ENCODE peak calls at places on chromosomes 1 and 21, in seven cellular contexts. One of them, this sample, is unnamed.

GRCh38 chr1:7695181-7696117 is 75.6 kb upstream of the VAMP3 start:
- DNase-seq in lower leg skin: no peak
- DNase-seq in thoracic aorta: no peak
- DNase-seq in stomach: no peak
- DNase-seq in IMR-90: no peak
- DNase-seq in HL-60: no peak
- DNase-seq in endothelial cell of umbilical vein: no peak
- DNase-seq in this sample: no peak

GRCh38 chr1:9282436-9282955 is 10.2 kb upstream of the SPSB1 start:
- DNase-seq in thoracic aorta: no peak
- DNase-seq in HL-60: no peak
- DNase-seq in IMR-90: no peak
- DNase-seq in stomach: no peak
- DNase-seq in endothelial cell of umbilical vein: no peak
- DNase-seq in lower leg skin: no peak
- DNase-seq in this sample: no peak

GRCh38 chr1:183069562-183070216 is 46.5 kb downstream of the LAMC1 start:
- DNase-seq in IMR-90: no peak
- DNase-seq in thoracic aorta: no peak
- DNase-seq in lower leg skin: no peak
- DNase-seq in HL-60: no peak
- DNase-seq in stomach: no peak
- DNase-seq in endothelial cell of umbilical vein: no peak
- DNase-seq in this sample: no peak

GRCh38 chr1:117146570-117147340 is 25.2 kb upstream of the TRIM45 start:
- DNase-seq in IMR-90: peak; percentile 95
- DNase-seq in HL-60: no peak
- DNase-seq in endothelial cell of umbilical vein: no peak
- DNase-seq in thoracic aorta: no peak
- DNase-seq in stomach: no peak
- DNase-seq in lower leg skin: no peak
- DNase-seq in this sample: no peak

GRCh38 chr1:197919523-197920301 is 2.5 kb downstream of the LHX9 start:
- DNase-seq in thoracic aorta: no peak
- DNase-seq in HL-60: no peak
- DNase-seq in lower leg skin: no peak
- DNase-seq in stomach: no peak
- DNase-seq in endothelial cell of umbilical vein: peak; percentile 16
- DNase-seq in IMR-90: no peak
- DNase-seq in this sample: no peak

GRCh38 chr1:81867235-81867634 is 66.5 kb downstream of the ADGRL2 start:
- DNase-seq in stomach: no peak
- DNase-seq in lower leg skin: no peak
- DNase-seq in HL-60: no peak
- DNase-seq in thoracic aorta: no peak
- DNase-seq in IMR-90: no peak
- DNase-seq in endothelial cell of umbilical vein: no peak
- DNase-seq in this sample: no peak

GRCh38 chr1:63537006-63537405 is 13.7 kb downstream of the EFCAB7 start:
- DNase-seq in stomach: no peak
- DNase-seq in HL-60: no peak
- DNase-seq in IMR-90: no peak
- DNase-seq in thoracic aorta: no peak
- DNase-seq in lower leg skin: no peak
- DNase-seq in endothelial cell of umbilical vein: no peak
- DNase-seq in this sample: no peak

GRCh38 chr1:53359934-53360276 is 32.0 kb upstream of the LRP8 start:
- DNase-seq in IMR-90: no peak
- DNase-seq in endothelial cell of umbilical vein: no peak
- DNase-seq in stomach: no peak
- DNase-seq in lower leg skin: no peak
- DNase-seq in thoracic aorta: no peak
- DNase-seq in HL-60: no peak
- DNase-seq in this sample: peak; percentile 3

GRCh38 chr1:32761253-32761877 is 55.8 kb downstream of the YARS1 start:
- DNase-seq in endothelial cell of umbilical vein: peak; percentile 75
- DNase-seq in IMR-90: peak; percentile 81
- DNase-seq in thoracic aorta: no peak
- DNase-seq in HL-60: no peak
- DNase-seq in lower leg skin: no peak
- DNase-seq in stomach: peak; percentile 90
- DNase-seq in this sample: no peak

GRCh38 chr1:66355756-66356155 is 178.2 kb upstream of the SGIP1 start:
- DNase-seq in HL-60: no peak
- DNase-seq in stomach: no peak
- DNase-seq in thoracic aorta: no peak
- DNase-seq in lower leg skin: no peak
- DNase-seq in IMR-90: no peak
- DNase-seq in endothelial cell of umbilical vein: no peak
- DNase-seq in this sample: no peak

GRCh38 chr1:23634840-23635642 is 56.6 kb upstream of the RPL11 start:
- DNase-seq in endothelial cell of umbilical vein: peak; percentile 83
- DNase-seq in stomach: peak; percentile 62
- DNase-seq in HL-60: peak; percentile 21
- DNase-seq in lower leg skin: peak; percentile 62
- DNase-seq in IMR-90: peak; percentile 77
- DNase-seq in thoracic aorta: peak; percentile 37
- DNase-seq in this sample: peak; percentile 44

GRCh38 chr1:37234941-37235418 is 200.7 kb upstream of the GRIK3 start:
- DNase-seq in endothelial cell of umbilical vein: no peak
- DNase-seq in lower leg skin: no peak
- DNase-seq in IMR-90: no peak
- DNase-seq in stomach: no peak
- DNase-seq in thoracic aorta: no peak
- DNase-seq in HL-60: no peak
- DNase-seq in this sample: no peak

GRCh38 chr1:210373878-210374599 is 45.3 kb downstream of the HHAT start:
- DNase-seq in thoracic aorta: no peak
- DNase-seq in lower leg skin: no peak
- DNase-seq in stomach: peak; percentile 52
- DNase-seq in endothelial cell of umbilical vein: peak; percentile 65
- DNase-seq in IMR-90: peak; percentile 97
- DNase-seq in HL-60: peak; percentile 23
- DNase-seq in this sample: no peak

GRCh38 chr1:40922969-40923368 is 56.5 kb upstream of the CTPS1 start:
- DNase-seq in stomach: peak; percentile 74
- DNase-seq in endothelial cell of umbilical vein: no peak
- DNase-seq in thoracic aorta: no peak
- DNase-seq in lower leg skin: no peak
- DNase-seq in HL-60: no peak
- DNase-seq in IMR-90: no peak
- DNase-seq in this sample: no peak

GRCh38 chr1:121558514-121558913 is 373.7 kb downstream of the SRGAP2C start:
- DNase-seq in IMR-90: peak; percentile 90
- DNase-seq in endothelial cell of umbilical vein: peak; percentile 21
- DNase-seq in HL-60: no peak
- DNase-seq in stomach: no peak
- DNase-seq in lower leg skin: peak; percentile 16
- DNase-seq in thoracic aorta: no peak
- DNase-seq in this sample: no peak

GRCh38 chr1:55284856-55285255 is 69.7 kb upstream of the USP24 start:
- DNase-seq in thoracic aorta: no peak
- DNase-seq in IMR-90: peak; percentile 60
- DNase-seq in HL-60: no peak
- DNase-seq in endothelial cell of umbilical vein: peak; percentile 64
- DNase-seq in lower leg skin: peak; percentile 42
- DNase-seq in stomach: no peak
- DNase-seq in this sample: no peak

GRCh38 chr1:226631229-226632000 is 82.9 kb downstream of the STUM start:
- DNase-seq in HL-60: no peak
- DNase-seq in endothelial cell of umbilical vein: no peak
- DNase-seq in lower leg skin: no peak
- DNase-seq in thoracic aorta: no peak
- DNase-seq in stomach: no peak
- DNase-seq in IMR-90: no peak
- DNase-seq in this sample: peak; percentile 24

GRCh38 chr21:34890724-34891609 is 158.1 kb downstream of the RUNX1 start:
- DNase-seq in stomach: no peak
- DNase-seq in HL-60: no peak
- DNase-seq in thoracic aorta: no peak
- DNase-seq in lower leg skin: no peak
- DNase-seq in endothelial cell of umbilical vein: peak; percentile 46
- DNase-seq in IMR-90: peak; percentile 48
- DNase-seq in this sample: peak; percentile 46

GRCh38 chr1:14320518-14320917 is 278.0 kb upstream of the KAZN start:
- DNase-seq in stomach: no peak
- DNase-seq in endothelial cell of umbilical vein: no peak
- DNase-seq in IMR-90: peak; percentile 23
- DNase-seq in thoracic aorta: no peak
- DNase-seq in lower leg skin: no peak
- DNase-seq in HL-60: no peak
- DNase-seq in this sample: no peak

GRCh38 chr1:12196641-12197482 is 30.1 kb downstream of the TNFRSF1B start:
- DNase-seq in thoracic aorta: no peak
- DNase-seq in IMR-90: no peak
- DNase-seq in endothelial cell of umbilical vein: no peak
- DNase-seq in lower leg skin: no peak
- DNase-seq in HL-60: peak; percentile 97
- DNase-seq in stomach: no peak
- DNase-seq in this sample: peak; percentile 82

GRCh38 chr1:233714631-233715217 is 100.8 kb downstream of the KCNK1 start:
- DNase-seq in endothelial cell of umbilical vein: no peak
- DNase-seq in stomach: peak; percentile 60
- DNase-seq in HL-60: no peak
- DNase-seq in IMR-90: no peak
- DNase-seq in thoracic aorta: no peak
- DNase-seq in lower leg skin: no peak
- DNase-seq in this sample: no peak

GRCh38 chr1:162475089-162475488 is 22.5 kb upstream of the UHMK1 start:
- DNase-seq in stomach: no peak
- DNase-seq in thoracic aorta: no peak
- DNase-seq in endothelial cell of umbilical vein: no peak
- DNase-seq in HL-60: no peak
- DNase-seq in IMR-90: no peak
- DNase-seq in lower leg skin: no peak
- DNase-seq in this sample: no peak

GRCh38 chr1:188599313-188599712 is 1770.6 kb downstream of the PLA2G4A start:
- DNase-seq in lower leg skin: no peak
- DNase-seq in endothelial cell of umbilical vein: no peak
- DNase-seq in HL-60: no peak
- DNase-seq in IMR-90: no peak
- DNase-seq in stomach: no peak
- DNase-seq in thoracic aorta: no peak
- DNase-seq in this sample: no peak
- TF ChIP-seq CTCF in lower leg skin: no peak
- TF ChIP-seq CTCF in endothelial cell of umbilical vein: no peak
- TF ChIP-seq CTCF in HL-60: no peak
- TF ChIP-seq CTCF in IMR-90: no peak
- TF ChIP-seq CTCF in stomach: no peak
- TF ChIP-seq CTCF in thoracic aorta: no peak
- TF ChIP-seq CTCF in this sample: no peak

GRCh38 chr21:25887166-25887565 is 152.4 kb downstream of the GABPA start:
- DNase-seq in IMR-90: no peak
- DNase-seq in stomach: no peak
- DNase-seq in HL-60: no peak
- DNase-seq in lower leg skin: no peak
- DNase-seq in endothelial cell of umbilical vein: no peak
- DNase-seq in thoracic aorta: no peak
- DNase-seq in this sample: no peak
- H3K4me3 ChIP-seq in IMR-90: no peak overlapping the region
- H3K4me3 ChIP-seq in stomach: no peak overlapping the region
- H3K4me3 ChIP-seq in HL-60: no peak overlapping the region
- H3K4me3 ChIP-seq in lower leg skin: no peak overlapping the region
- H3K4me3 ChIP-seq in endothelial cell of umbilical vein: no peak overlapping the region
- H3K4me3 ChIP-seq in thoracic aorta: no peak overlapping the region
- H3K4me3 ChIP-seq in this sample: no peak overlapping the region

GRCh38 chr1:225348400-225348799 is 79.4 kb downstream of the LBR start:
- DNase-seq in lower leg skin: no peak
- DNase-seq in thoracic aorta: no peak
- DNase-seq in HL-60: no peak
- DNase-seq in endothelial cell of umbilical vein: no peak
- DNase-seq in IMR-90: no peak
- DNase-seq in stomach: no peak
- DNase-seq in this sample: no peak

GRCh38 chr1:225347123-225347683 is 80.6 kb downstream of the LBR start:
- DNase-seq in lower leg skin: no peak
- DNase-seq in IMR-90: no peak
- DNase-seq in thoracic aorta: no peak
- DNase-seq in stomach: no peak
- DNase-seq in HL-60: no peak
- DNase-seq in endothelial cell of umbilical vein: no peak
- DNase-seq in this sample: no peak

GRCh38 chr1:225341642-225342041 is 86.2 kb downstream of the LBR start:
- DNase-seq in HL-60: no peak
- DNase-seq in endothelial cell of umbilical vein: no peak
- DNase-seq in stomach: no peak
- DNase-seq in thoracic aorta: no peak
- DNase-seq in IMR-90: no peak
- DNase-seq in lower leg skin: no peak
- DNase-seq in this sample: no peak

GRCh38 chr1:225342695-225343094 is 85.1 kb downstream of the LBR start:
- DNase-seq in IMR-90: no peak
- DNase-seq in stomach: no peak
- DNase-seq in HL-60: no peak
- DNase-seq in lower leg skin: no peak
- DNase-seq in endothelial cell of umbilical vein: no peak
- DNase-seq in thoracic aorta: no peak
- DNase-seq in this sample: no peak

DNA sequence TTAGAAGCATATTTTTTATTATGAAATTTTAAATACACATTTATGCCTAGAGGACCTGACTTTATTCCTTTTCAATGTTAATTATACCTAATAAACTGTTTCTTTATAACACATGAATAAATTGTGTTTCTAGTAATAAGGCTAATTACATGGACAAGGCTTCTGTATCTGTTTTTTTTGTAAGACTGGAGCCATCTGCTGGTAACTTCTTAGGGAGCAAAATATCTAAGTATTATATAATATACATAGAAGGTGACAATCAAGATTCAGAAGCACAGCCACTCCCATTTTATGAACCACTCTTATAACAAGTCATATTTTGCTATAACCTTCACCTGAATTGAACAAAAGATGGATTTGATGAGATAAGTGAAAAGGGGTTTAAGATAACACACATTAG is 84.2 kb downstream of the LBR start:
- DNase-seq in IMR-90: peak; percentile 1
- DNase-seq in stomach: no peak
- DNase-seq in thoracic aorta: no peak
- DNase-seq in endothelial cell of umbilical vein: peak; percentile 27
- DNase-seq in HL-60: no peak
- DNase-seq in lower leg skin: no peak
- DNase-seq in this sample: no peak
- TF ChIP-seq CTCF in IMR-90: no peak
- TF ChIP-seq CTCF in stomach: no peak
- TF ChIP-seq CTCF in thoracic aorta: no peak
- TF ChIP-seq CTCF in endothelial cell of umbilical vein: no peak
- TF ChIP-seq CTCF in HL-60: peak; percentile 0
- TF ChIP-seq CTCF in lower leg skin: no peak
- TF ChIP-seq CTCF in this sample: no peak

DNA sequence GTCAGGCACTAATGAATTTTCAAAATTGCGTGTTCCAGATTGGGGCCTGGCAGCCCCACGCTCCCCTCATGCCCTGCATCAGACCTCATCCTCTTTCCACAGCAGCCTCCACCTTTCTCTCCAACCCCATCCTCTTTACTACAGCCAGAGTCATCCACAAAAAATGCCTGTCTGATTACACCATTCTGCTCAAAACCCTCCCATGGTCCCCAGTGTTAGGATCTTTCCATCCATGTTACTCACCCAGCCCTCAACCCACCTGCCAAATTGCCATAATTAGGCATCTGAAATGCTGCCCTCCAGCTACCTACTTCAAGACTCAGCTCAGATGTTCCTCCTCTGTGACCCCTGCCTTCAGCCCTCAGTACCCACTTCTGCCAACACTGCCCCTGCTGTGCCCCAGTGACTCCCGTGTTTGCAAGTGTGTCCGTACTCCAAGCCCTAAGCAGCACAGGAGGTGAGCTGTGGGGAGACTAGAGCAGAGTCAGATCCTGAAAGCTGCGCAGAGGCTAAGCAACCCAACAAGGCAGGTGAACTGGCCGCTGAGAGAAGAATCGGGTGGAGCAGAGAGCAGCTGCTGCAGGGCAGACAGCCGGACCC is 715 bp upstream of the ARTN start:
- DNase-seq in stomach: no peak
- DNase-seq in thoracic aorta: no peak
- DNase-seq in IMR-90: peak; percentile 74
- DNase-seq in endothelial cell of umbilical vein: no peak
- DNase-seq in lower leg skin: no peak
- DNase-seq in HL-60: no peak
- DNase-seq in this sample: no peak
- H3K4me3 ChIP-seq in stomach: peak overlapping the region; percentile 33
- H3K4me3 ChIP-seq in thoracic aorta: peak overlapping the region; percentile 73
- H3K4me3 ChIP-seq in IMR-90: peak overlapping the region; percentile 37
- H3K4me3 ChIP-seq in endothelial cell of umbilical vein: peak overlapping the region; percentile 5
- H3K4me3 ChIP-seq in lower leg skin: no peak overlapping the region
- H3K4me3 ChIP-seq in HL-60: no peak overlapping the region
- H3K4me3 ChIP-seq in this sample: peak overlapping the region; percentile 36

This sample was measured in left lung.